ENCODE peak calls at places on chromosome 11, in ten cellular contexts. Q is left ventricle myocardium inferior, T is BE2C, I is skeletal muscle cell, P is upper lobe of right lung, G is endothelial cell of umbilical vein, E is fibroblast of lung, H is endodermal cell, Y is fibroblast of the aortic adventitia, B is HAP-1. V is an unnamed sample.

GRCh38 chr11:22976146-22976545 is 115.9 kb upstream of the CCDC179 start:
- DNase-seq in Q (no peak), T (no peak), I (peak; percentile 75), P (no peak), G (no peak), E (peak; percentile 92), H (no peak), Y (no peak), B (no peak), V (peak; percentile 70)

GRCh38 chr11:134784525-134784924 is 372.5 kb upstream of the B3GAT1 start:
- DNase-seq in Q (no peak), T (no peak), I (no peak), P (no peak), G (no peak), E (no peak), H (no peak), Y (no peak), B (no peak), V (no peak)

GRCh38 chr11:18578975-18579598 is 9.4 kb downstream of the UEVLD start:
- DNase-seq in Q (no peak), T (no peak), I (no peak), P (no peak), G (no peak), E (no peak), H (peak; percentile 64), Y (no peak), B (no peak), V (no peak)

GRCh38 chr11:134347441-134347840 is 15.7 kb downstream of the GLB1L2 start:
- DNase-seq in Q (no peak), T (no peak), I (no peak), P (no peak), G (no peak), E (no peak), H (no peak), Y (no peak), B (no peak), V (no peak)

GRCh38 chr11:14902650-14903350 is 10.8 kb upstream of the CYP2R1 start:
- DNase-seq in Q (no peak), T (no peak), I (no peak), P (no peak), G (peak; percentile 83), E (peak; percentile 80), H (no peak), Y (peak; percentile 68), B (no peak), V (no peak)

GRCh38 chr11:44618561-44619425 is 53.3 kb downstream of the CD82 start:
- DNase-seq in Q (peak; percentile 12), T (no peak), I (no peak), P (peak; percentile 57), G (no peak), E (no peak), H (peak; percentile 45), Y (no peak), B (peak; percentile 6), V (peak; percentile 9)

GRCh38 chr11:63837027-63837688 is 1.8 kb upstream of the MARK2 start:
- DNase-seq in Q (peak; percentile 68), T (peak; percentile 68), I (no peak), P (peak; percentile 73), G (peak; percentile 68), E (peak; percentile 74), H (peak; percentile 94), Y (peak; percentile 80), B (peak; percentile 84), V (peak; percentile 78)

GRCh38 chr11:34840736-34841386 is 75.3 kb downstream of the APIP start:
- DNase-seq in Q (no peak), T (peak; percentile 15), I (no peak), P (no peak), G (peak; percentile 11), E (no peak), H (peak; percentile 69), Y (no peak), B (peak; percentile 44), V (peak; percentile 35)

GRCh38 chr11:1853376-1854131 is 670 bp downstream of the LSP1 start:
- DNase-seq in Q (no peak), T (no peak), I (no peak), P (no peak), G (no peak), E (no peak), H (no peak), Y (no peak), B (no peak), V (peak; percentile 73)

GRCh38 chr11:1854132-1854948 is 1.5 kb downstream of the LSP1 start:
- DNase-seq in Q (no peak), T (no peak), I (no peak), P (no peak), G (no peak), E (no peak), H (no peak), Y (no peak), B (no peak), V (no peak)

GRCh38 chr11:1852271-1852877 is 510 bp upstream of the LSP1 start:
- DNase-seq in Q (no peak), T (no peak), I (no peak), P (no peak), G (no peak), E (no peak), H (no peak), Y (no peak), B (no peak), V (peak; percentile 21)

GRCh38 chr11:1851437-1852180 is 1.3 kb upstream of the LSP1 start:
- DNase-seq in Q (no peak), T (no peak), I (no peak), P (no peak), G (no peak), E (no peak), H (no peak), Y (no peak), B (no peak), V (peak; percentile 33)

GRCh38 chr11:1852885-1853284 is at the start of gene LSP1:
- DNase-seq in Q (no peak), T (no peak), I (no peak), P (peak; percentile 80), G (no peak), E (no peak), H (no peak), Y (no peak), B (no peak), V (no peak)
- H3K4me3 ChIP-seq in Q (peak within 1 kb of the TSS; percentile 14), T (no peak within 1 kb of the TSS), I (no peak within 1 kb of the TSS), P (peak within 1 kb of the TSS; percentile 51), G (no peak within 1 kb of the TSS), E (no peak within 1 kb of the TSS), H (no peak within 1 kb of the TSS), Y (no peak within 1 kb of the TSS), B (no peak within 1 kb of the TSS), V (peak within 1 kb of the TSS; percentile 36)

GRCh38 chr11:104918113-104918824 is 20.0 kb upstream of the CASP12 start:
- DNase-seq in Q (no peak), T (no peak), I (peak; percentile 42), P (no peak), G (peak; percentile 98), E (peak; percentile 93), H (no peak), Y (peak; percentile 84), B (no peak), V (no peak)

GRCh38 chr11:104916442-104916841 is 18.2 kb upstream of the CASP12 start:
- DNase-seq in Q (no peak), T (no peak), I (no peak), P (no peak), G (peak; percentile 79), E (peak; percentile 14), H (no peak), Y (no peak), B (no peak), V (no peak)

GRCh38 chr11:104912102-104912501 is 13.8 kb upstream of the CASP12 start:
- DNase-seq in Q (no peak), T (no peak), I (no peak), P (no peak), G (no peak), E (no peak), H (no peak), Y (no peak), B (no peak), V (no peak)

DNA sequence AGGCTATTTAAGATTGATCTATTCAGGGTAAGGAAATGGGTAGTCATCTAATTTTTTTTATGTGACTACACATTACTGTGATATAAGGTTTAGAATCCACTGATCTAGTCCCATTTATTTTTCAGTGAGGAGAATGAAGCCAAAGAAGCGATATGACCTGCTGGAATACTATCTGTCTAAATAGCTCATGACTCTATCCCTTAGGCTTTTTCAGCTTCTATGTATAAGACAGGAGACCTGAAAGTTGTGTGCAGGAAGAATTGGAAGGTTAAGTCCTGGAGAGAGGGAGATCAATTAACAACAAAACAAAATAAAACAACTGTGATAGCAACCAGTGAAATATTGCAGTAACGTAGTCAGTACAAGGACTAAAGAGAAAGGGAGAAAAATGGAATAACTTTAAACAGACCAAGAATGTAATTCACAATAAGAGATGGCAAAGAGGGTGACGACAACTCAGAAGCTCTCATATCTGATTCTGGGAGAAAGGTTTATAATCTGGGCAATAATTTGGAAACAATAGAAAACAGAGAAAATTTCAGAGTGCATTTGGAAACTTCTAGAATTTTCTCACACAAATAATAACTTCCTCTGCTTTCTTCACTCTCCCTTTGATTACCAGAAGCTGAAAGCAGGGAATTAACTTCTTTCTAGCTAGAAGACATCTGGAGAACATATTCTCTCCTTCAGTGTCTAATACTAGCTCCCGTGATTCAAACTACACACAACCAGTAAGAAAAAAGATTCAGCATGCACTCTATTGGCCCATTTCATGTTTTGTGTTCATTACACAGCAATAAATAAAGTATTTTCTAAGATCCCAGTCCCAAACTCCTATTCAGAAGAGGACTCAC is 19.2 kb upstream of the CASP12 start:
- DNase-seq in Q (no peak), T (no peak), I (no peak), P (no peak), G (peak; percentile 56), E (no peak), H (no peak), Y (no peak), B (no peak), V (no peak)
- H3K4me3 ChIP-seq in Q (peak overlapping the region; percentile 59), T (no peak overlapping the region), I (peak overlapping the region; percentile 31), P (peak overlapping the region; percentile 48), G (peak overlapping the region; percentile 65), E (peak overlapping the region; percentile 81), H (no peak overlapping the region), Y (peak overlapping the region; percentile 61), B (no peak overlapping the region), V (no peak overlapping the region)

GRCh38 chr11:47886096-47886495 is 37.9 kb upstream of the NUP160 start:
- DNase-seq in Q (no peak), T (no peak), I (no peak), P (no peak), G (peak; percentile 87), E (peak; percentile 63), H (no peak), Y (peak; percentile 90), B (no peak), V (no peak)
- H3K4me3 ChIP-seq in Q (no peak overlapping the region), T (no peak overlapping the region), I (no peak overlapping the region), P (no peak overlapping the region), G (no peak overlapping the region), E (no peak overlapping the region), H (no peak overlapping the region), Y (no peak overlapping the region), B (no peak overlapping the region), V (no peak overlapping the region)

GRCh38 chr11:122559734-122560382 is 95.7 kb upstream of the UBASH3B start:
- DNase-seq in Q (no peak), T (peak; percentile 23), I (no peak), P (no peak), G (no peak), E (peak; percentile 2), H (peak; percentile 96), Y (peak; percentile 13), B (peak; percentile 12), V (no peak)

DNA sequence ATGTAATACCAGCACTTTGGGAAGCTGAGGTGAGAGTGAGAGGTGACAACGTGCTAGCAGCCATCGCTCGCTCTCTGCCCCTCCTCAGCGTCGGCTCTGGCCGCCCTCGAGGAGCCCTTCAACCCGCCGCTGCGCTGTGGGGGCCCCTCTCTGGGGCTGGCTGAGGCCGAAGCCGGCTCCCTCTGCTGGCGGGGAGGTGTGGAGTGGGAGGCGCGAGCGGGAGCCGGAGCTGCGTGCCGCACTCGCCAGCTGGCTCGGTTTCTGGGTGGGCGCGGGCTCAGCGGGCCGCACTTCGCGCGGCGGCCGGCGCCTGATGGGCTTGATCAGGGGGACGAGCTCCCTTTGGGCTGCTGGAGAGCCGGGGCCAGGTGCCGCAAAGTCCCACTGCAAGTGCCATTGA is 98.9 kb upstream of the UBASH3B start:
- DNase-seq in Q (no peak), T (peak; percentile 54), I (no peak), P (peak; percentile 68), G (no peak), E (peak; percentile 19), H (peak; percentile 89), Y (peak; percentile 5), B (no peak), V (peak; percentile 64)
- H3K4me3 ChIP-seq in Q (peak overlapping the region; percentile 43), T (no peak overlapping the region), I (no peak overlapping the region), P (no peak overlapping the region), G (no peak overlapping the region), E (peak overlapping the region; percentile 42), H (no peak overlapping the region), Y (peak overlapping the region; percentile 31), B (no peak overlapping the region), V (no peak overlapping the region)

V was measured in pancreas.